ENCODE peak calls at places on chromosomes 13 and 19, in five cellular contexts. One of them, this sample, is unnamed.

GRCh38 chr13:97342136-97342535 is 91.8 kb upstream of the RAP2A start:
- DNase-seq in HCT116: no peak
- DNase-seq in H1: no peak
- DNase-seq in K562: no peak
- DNase-seq in HepG2: no peak
- DNase-seq in this sample: no peak

GRCh38 chr13:27018882-27019281 is 152.7 kb downstream of the USP12 start:
- DNase-seq in HCT116: no peak
- DNase-seq in H1: no peak
- DNase-seq in K562: no peak
- DNase-seq in HepG2: no peak
- DNase-seq in this sample: no peak

GRCh38 chr13:51223284-51224270 is 1.4 kb downstream of the FAM124A start:
- DNase-seq in HCT116: no peak
- DNase-seq in H1: peak
- DNase-seq in K562: no peak
- DNase-seq in HepG2: no peak
- DNase-seq in this sample: no peak

GRCh38 chr13:28219408-28220099 is 81.2 kb downstream of the PAN3 start:
- DNase-seq in HCT116: no peak
- DNase-seq in H1: no peak
- DNase-seq in K562: no peak
- DNase-seq in HepG2: no peak
- DNase-seq in this sample: no peak

GRCh38 chr19:47267350-47267759 is 7.3 kb upstream of the INAFM1 start:
- DNase-seq in HCT116: no peak
- DNase-seq in H1: no peak
- DNase-seq in K562: no peak
- DNase-seq in HepG2: no peak
- DNase-seq in this sample: no peak

GRCh38 chr13:50686547-50686946 is 156.9 kb downstream of the DLEU7 start:
- DNase-seq in HCT116: no peak
- DNase-seq in H1: no peak
- DNase-seq in K562: no peak
- DNase-seq in HepG2: no peak
- DNase-seq in this sample: no peak

GRCh38 chr13:90105881-90106496 is 1241.5 kb upstream of the MIR17HG start:
- DNase-seq in HCT116: no peak
- DNase-seq in H1: no peak
- DNase-seq in K562: no peak
- DNase-seq in HepG2: no peak
- DNase-seq in this sample: no peak

GRCh38 chr19:41456342-41456918 is 13.5 kb downstream of the ERICH4 start:
- DNase-seq in HCT116: no peak
- DNase-seq in H1: no peak
- DNase-seq in K562: no peak
- DNase-seq in HepG2: no peak
- DNase-seq in this sample: no peak

GRCh38 chr13:75136151-75136550 is 345.8 kb downstream of the TBC1D4 start:
- DNase-seq in HCT116: no peak
- DNase-seq in H1: no peak
- DNase-seq in K562: no peak
- DNase-seq in HepG2: no peak
- DNase-seq in this sample: no peak

GRCh38 chr19:29845576-29846176 is 33.9 kb downstream of the CCNE1 start:
- DNase-seq in HCT116: no peak
- DNase-seq in H1: no peak
- DNase-seq in K562: peak
- DNase-seq in HepG2: no peak
- DNase-seq in this sample: no peak

GRCh38 chr13:21913010-21913409 is 242.1 kb downstream of the FGF9 start:
- DNase-seq in HCT116: peak
- DNase-seq in H1: no peak
- DNase-seq in K562: no peak
- DNase-seq in HepG2: no peak
- DNase-seq in this sample: no peak

GRCh38 chr13:30473675-30474074 is 7.9 kb upstream of the HMGB1 start:
- DNase-seq in HCT116: no peak
- DNase-seq in H1: no peak
- DNase-seq in K562: no peak
- DNase-seq in HepG2: no peak
- DNase-seq in this sample: no peak

GRCh38 chr13:85828094-85828684 is 29.0 kb upstream of the SLITRK6 start:
- DNase-seq in HCT116: peak
- DNase-seq in H1: no peak
- DNase-seq in K562: peak
- DNase-seq in HepG2: peak
- DNase-seq in this sample: no peak

GRCh38 chr13:21717817-21718216 is 46.9 kb downstream of the FGF9 start:
- DNase-seq in HCT116: no peak
- DNase-seq in H1: no peak
- DNase-seq in K562: no peak
- DNase-seq in HepG2: no peak
- DNase-seq in this sample: no peak

GRCh38 chr19:17627921-17628320 is 60.2 kb downstream of the UNC13A start:
- DNase-seq in HCT116: no peak
- DNase-seq in H1: no peak
- DNase-seq in K562: no peak
- DNase-seq in HepG2: no peak
- DNase-seq in this sample: no peak

GRCh38 chr13:59677966-59678814 is 485.5 kb downstream of the DIAPH3 start:
- DNase-seq in HCT116: peak
- DNase-seq in H1: no peak
- DNase-seq in K562: peak
- DNase-seq in HepG2: peak
- DNase-seq in this sample: no peak

GRCh38 chr13:99075268-99076191 is 97.7 kb upstream of the DOCK9 start:
- DNase-seq in HCT116: no peak
- DNase-seq in H1: no peak
- DNase-seq in K562: no peak
- DNase-seq in HepG2: no peak
- DNase-seq in this sample: peak

GRCh38 chr13:35472308-35473008 is 4.0 kb downstream of the MAB21L1 start:
- DNase-seq in HCT116: no peak
- DNase-seq in H1: no peak
- DNase-seq in K562: no peak
- DNase-seq in HepG2: no peak
- DNase-seq in this sample: no peak

GRCh38 chr13:45068036-45069001 is 52.0 kb upstream of the GTF2F2 start:
- DNase-seq in HCT116: no peak
- DNase-seq in H1: no peak
- DNase-seq in K562: no peak
- DNase-seq in HepG2: no peak
- DNase-seq in this sample: no peak

GRCh38 chr19:5950744-5951143 is 27.2 kb downstream of the RANBP3 start:
- DNase-seq in HCT116: no peak
- DNase-seq in H1: no peak
- DNase-seq in K562: no peak
- DNase-seq in HepG2: no peak
- DNase-seq in this sample: no peak

GRCh38 chr19:55340784-55341147 is 1.1 kb downstream of the KMT5C start:
- DNase-seq in HCT116: no peak
- DNase-seq in H1: no peak
- DNase-seq in K562: peak
- DNase-seq in HepG2: no peak
- DNase-seq in this sample: no peak

GRCh38 chr19:38869160-38869835 is 8.8 kb downstream of the RINL start:
- DNase-seq in HCT116: no peak
- DNase-seq in H1: peak
- DNase-seq in K562: no peak
- DNase-seq in HepG2: no peak
- DNase-seq in this sample: no peak

GRCh38 chr13:74816737-74817136 is 665.2 kb downstream of the TBC1D4 start:
- DNase-seq in HCT116: no peak
- DNase-seq in H1: no peak
- DNase-seq in K562: no peak
- DNase-seq in HepG2: no peak
- DNase-seq in this sample: no peak

GRCh38 chr13:113607477-113608245 is 23.1 kb downstream of the TFDP1 start:
- DNase-seq in HCT116: no peak
- DNase-seq in H1: no peak
- DNase-seq in K562: no peak
- DNase-seq in HepG2: no peak
- DNase-seq in this sample: no peak

GRCh38 chr19:16001481-16002312 is 52.9 kb downstream of the OR10H4 start:
- DNase-seq in HCT116: no peak
- DNase-seq in H1: no peak
- DNase-seq in K562: no peak
- DNase-seq in HepG2: peak
- DNase-seq in this sample: peak

GRCh38 chr13:30676672-30677071 is 58.7 kb upstream of the ALOX5AP start:
- DNase-seq in HCT116: no peak
- DNase-seq in H1: no peak
- DNase-seq in K562: no peak
- DNase-seq in HepG2: peak
- DNase-seq in this sample: no peak

GRCh38 chr19:15934332-15935078 is at the start of gene CYP4F11:
- DNase-seq in HCT116: peak
- DNase-seq in H1: no peak
- DNase-seq in K562: no peak
- DNase-seq in HepG2: peak
- DNase-seq in this sample: no peak

GRCh38 chr19:58010507-58010906 is 7.9 kb upstream of the ZNF606 start:
- DNase-seq in HCT116: no peak
- DNase-seq in H1: no peak
- DNase-seq in K562: no peak
- DNase-seq in HepG2: no peak
- DNase-seq in this sample: no peak

GRCh38 chr13:33367186-33367895 is 81.8 kb upstream of the STARD13 start:
- DNase-seq in HCT116: no peak
- DNase-seq in H1: no peak
- DNase-seq in K562: no peak
- DNase-seq in HepG2: no peak
- DNase-seq in this sample: no peak

GRCh38 chr13:33367931-33368330 is 82.4 kb upstream of the STARD13 start:
- DNase-seq in HCT116: no peak
- DNase-seq in H1: no peak
- DNase-seq in K562: peak
- DNase-seq in HepG2: no peak
- DNase-seq in this sample: peak

GRCh38 chr13:33372251-33372919 is 86.8 kb upstream of the STARD13 start:
- DNase-seq in HCT116: no peak
- DNase-seq in H1: no peak
- DNase-seq in K562: no peak
- DNase-seq in HepG2: no peak
- DNase-seq in this sample: no peak

GRCh38 chr13:33366469-33367062 is 81.0 kb upstream of the STARD13 start:
- DNase-seq in HCT116: no peak
- DNase-seq in H1: no peak
- DNase-seq in K562: no peak
- DNase-seq in HepG2: peak
- DNase-seq in this sample: no peak

GRCh38 chr13:33369073-33369472 is 83.5 kb upstream of the STARD13 start:
- DNase-seq in HCT116: no peak
- DNase-seq in H1: no peak
- DNase-seq in K562: no peak
- DNase-seq in HepG2: no peak
- DNase-seq in this sample: no peak
- TF ChIP-seq SIN3A in HCT116: no peak
- TF ChIP-seq SIN3A in H1: no peak
- TF ChIP-seq SIN3A in K562: no peak
- TF ChIP-seq SIN3A in HepG2: no peak
- TF ChIP-seq SIN3A in this sample: no peak

GRCh38 chr19:33507021-33507956 is 14.3 kb downstream of the PEPD start:
- DNase-seq in HCT116: no peak
- DNase-seq in H1: no peak
- DNase-seq in K562: no peak
- DNase-seq in HepG2: no peak
- DNase-seq in this sample: no peak
- TF ChIP-seq CEBPB in HCT116: no peak
- TF ChIP-seq CEBPB in H1: no peak
- TF ChIP-seq CEBPB in K562: no peak
- TF ChIP-seq CEBPB in HepG2: no peak
- TF ChIP-seq CEBPB in this sample: no peak

GRCh38 chr19:36635342-36635741 is 30.2 kb downstream of the ZNF382 start:
- DNase-seq in HCT116: no peak
- DNase-seq in H1: no peak
- DNase-seq in K562: no peak
- DNase-seq in HepG2: no peak
- DNase-seq in this sample: no peak

DNA sequence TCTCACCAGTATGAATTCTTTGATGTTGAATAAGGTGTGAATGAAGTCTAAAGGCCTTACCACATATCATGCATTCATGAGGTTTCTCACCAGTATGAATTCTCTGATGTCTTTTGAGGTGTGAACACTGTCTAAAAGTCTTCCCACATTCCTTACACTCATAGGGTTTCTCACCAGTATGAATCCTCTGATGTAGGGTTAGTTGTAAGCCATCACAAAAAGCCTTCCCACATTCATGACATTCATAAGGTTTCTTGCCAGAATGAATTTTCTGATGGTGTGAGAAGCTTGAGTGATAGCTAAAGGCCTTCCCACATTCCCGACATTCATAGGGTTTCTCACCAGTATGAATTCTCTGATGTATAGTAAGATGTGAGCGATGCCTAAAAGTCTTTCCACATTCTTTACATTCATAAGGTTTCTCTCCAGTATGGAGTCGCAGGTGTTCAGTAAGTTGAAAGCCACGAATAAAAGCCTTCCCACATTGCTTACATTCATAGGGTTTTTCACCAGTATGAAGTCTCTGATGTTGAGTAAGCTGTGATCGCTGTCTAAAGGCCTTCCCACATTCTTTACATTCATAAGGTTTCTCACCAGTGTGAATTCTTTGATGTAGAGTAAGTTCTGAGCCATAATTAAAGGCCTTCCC is 27.7 kb downstream of the ZNF461 start:
- DNase-seq in HCT116: no peak
- DNase-seq in H1: no peak
- DNase-seq in K562: no peak
- DNase-seq in HepG2: no peak
- DNase-seq in this sample: no peak
- TF ChIP-seq SIN3A in HCT116: no peak
- TF ChIP-seq SIN3A in H1: no peak
- TF ChIP-seq SIN3A in K562: no peak
- TF ChIP-seq SIN3A in HepG2: no peak
- TF ChIP-seq SIN3A in this sample: no peak

GRCh38 chr19:34089566-34089965 is 82.7 kb upstream of the LSM14A start:
- DNase-seq in HCT116: no peak
- DNase-seq in H1: no peak
- DNase-seq in K562: no peak
- DNase-seq in HepG2: no peak
- DNase-seq in this sample: no peak
- TF ChIP-seq CEBPB in HCT116: no peak
- TF ChIP-seq CEBPB in H1: no peak
- TF ChIP-seq CEBPB in K562: no peak
- TF ChIP-seq CEBPB in HepG2: no peak
- TF ChIP-seq CEBPB in this sample: no peak

DNA sequence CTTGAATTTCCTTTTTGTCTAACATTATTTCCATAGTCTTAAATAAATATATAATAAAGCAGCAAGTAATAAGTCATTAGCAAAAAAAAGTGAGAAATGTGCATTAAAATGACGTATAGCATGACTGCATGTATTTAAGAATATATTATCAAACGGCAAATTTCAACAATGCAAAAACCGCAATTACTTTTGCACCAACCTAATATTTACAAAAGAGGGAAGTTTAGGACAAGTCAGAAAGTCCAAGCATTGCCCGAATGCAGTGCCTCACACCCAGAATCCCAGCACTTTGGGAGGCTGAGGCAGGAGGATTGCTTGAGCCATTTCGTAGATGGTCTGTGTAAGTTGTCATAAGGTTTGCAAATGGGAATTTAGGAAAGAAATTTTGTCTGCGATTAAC is 10.2 kb upstream of the NAXD start:
- DNase-seq in HCT116: no peak
- DNase-seq in H1: no peak
- DNase-seq in K562: no peak
- DNase-seq in HepG2: no peak
- DNase-seq in this sample: no peak
- TF ChIP-seq SIN3A in HCT116: no peak
- TF ChIP-seq SIN3A in H1: no peak
- TF ChIP-seq SIN3A in K562: no peak
- TF ChIP-seq SIN3A in HepG2: no peak
- TF ChIP-seq SIN3A in this sample: no peak

This sample was measured in GM12878.